ENCODE peak calls at places on chromosome 22, in eight cellular contexts. X is HL-60, U is thyroid gland, K is heart left ventricle, W is foreskin fibroblast, J is uterus, P is endodermal cell, S is AG04450. G is an unnamed sample.
A peak's percentile ranks its signal among the peaks of the same experiment; 100 is the strongest.

GRCh38 chr22:38028344-38029130 is 28.7 kb upstream of the PICK1 start:
- DNase-seq in X (no peak), U (peak; percentile 90), K (no peak), W (no peak), J (no peak), P (peak; percentile 34), S (no peak), G (no peak)

GRCh38 chr22:21990449-21991308 is 8.1 kb upstream of the TOP3B start:
- DNase-seq in X (no peak), U (no peak), K (no peak), W (no peak), J (no peak), P (no peak), S (no peak), G (no peak)

GRCh38 chr22:39359659-39360195 is 9.9 kb downstream of the SYNGR1 start:
- DNase-seq in X (no peak), U (no peak), K (no peak), W (no peak), J (no peak), P (peak; percentile 58), S (no peak), G (no peak)

GRCh38 chr22:43921361-43921760 is 2.2 kb upstream of the PNPLA3 start:
- DNase-seq in X (no peak), U (no peak), K (no peak), W (peak; percentile 79), J (no peak), P (no peak), S (no peak), G (peak; percentile 32)

GRCh38 chr22:38452373-38453064 is 2.5 kb downstream of the KCNJ4 start:
- DNase-seq in X (no peak), U (peak; percentile 35), K (peak; percentile 83), W (peak; percentile 14), J (peak; percentile 47), P (peak; percentile 57), S (no peak), G (no peak)

GRCh38 chr22:27507935-27508504 is 293.5 kb downstream of the MN1 start:
- DNase-seq in X (no peak), U (no peak), K (no peak), W (no peak), J (no peak), P (no peak), S (no peak), G (no peak)

GRCh38 chr22:36746571-36746970 is 29.3 kb downstream of the IFT27 start:
- DNase-seq in X (no peak), U (no peak), K (no peak), W (no peak), J (no peak), P (peak; percentile 20), S (no peak), G (no peak)

GRCh38 chr22:49007013-49007653 is 820.5 kb downstream of the BRD1 start:
- DNase-seq in X (no peak), U (no peak), K (no peak), W (no peak), J (no peak), P (no peak), S (no peak), G (no peak)

GRCh38 chr22:45444168-45444567 is 30.7 kb downstream of the RIBC2 start:
- DNase-seq in X (no peak), U (no peak), K (no peak), W (no peak), J (no peak), P (peak; percentile 59), S (no peak), G (no peak)

GRCh38 chr22:30038219-30038618 is 42.0 kb upstream of the HORMAD2 start:
- DNase-seq in X (no peak), U (peak; percentile 49), K (no peak), W (peak; percentile 55), J (no peak), P (no peak), S (no peak), G (peak; percentile 22)

GRCh38 chr22:28116261-28116673 is 197.2 kb upstream of the PITPNB start:
- DNase-seq in X (no peak), U (no peak), K (peak; percentile 59), W (peak; percentile 89), J (peak; percentile 81), P (peak; percentile 63), S (peak; percentile 75), G (peak; percentile 35)

GRCh38 chr22:40605676-40606250 is 30.8 kb downstream of the MRTFA start:
- DNase-seq in X (no peak), U (no peak), K (no peak), W (no peak), J (no peak), P (no peak), S (no peak), G (no peak)

GRCh38 chr22:38674888-38675287 is 6.9 kb upstream of the TOMM22 start:
- DNase-seq in X (no peak), U (peak; percentile 2), K (no peak), W (no peak), J (no peak), P (no peak), S (no peak), G (no peak)

GRCh38 chr22:35648066-35649025 is at the start of gene APOL6:
- DNase-seq in X (peak; percentile 54), U (peak; percentile 40), K (no peak), W (peak; percentile 50), J (no peak), P (no peak), S (no peak), G (no peak)
- H3K4me3 ChIP-seq in X (peak within 1 kb of the TSS; percentile 51), U (peak within 1 kb of the TSS; percentile 95), K (peak within 1 kb of the TSS; percentile 89), W (peak within 1 kb of the TSS; percentile 67), J (peak within 1 kb of the TSS; percentile 69), P (no peak within 1 kb of the TSS), S (peak within 1 kb of the TSS; percentile 72), G (peak within 1 kb of the TSS; percentile 43)

DNA sequence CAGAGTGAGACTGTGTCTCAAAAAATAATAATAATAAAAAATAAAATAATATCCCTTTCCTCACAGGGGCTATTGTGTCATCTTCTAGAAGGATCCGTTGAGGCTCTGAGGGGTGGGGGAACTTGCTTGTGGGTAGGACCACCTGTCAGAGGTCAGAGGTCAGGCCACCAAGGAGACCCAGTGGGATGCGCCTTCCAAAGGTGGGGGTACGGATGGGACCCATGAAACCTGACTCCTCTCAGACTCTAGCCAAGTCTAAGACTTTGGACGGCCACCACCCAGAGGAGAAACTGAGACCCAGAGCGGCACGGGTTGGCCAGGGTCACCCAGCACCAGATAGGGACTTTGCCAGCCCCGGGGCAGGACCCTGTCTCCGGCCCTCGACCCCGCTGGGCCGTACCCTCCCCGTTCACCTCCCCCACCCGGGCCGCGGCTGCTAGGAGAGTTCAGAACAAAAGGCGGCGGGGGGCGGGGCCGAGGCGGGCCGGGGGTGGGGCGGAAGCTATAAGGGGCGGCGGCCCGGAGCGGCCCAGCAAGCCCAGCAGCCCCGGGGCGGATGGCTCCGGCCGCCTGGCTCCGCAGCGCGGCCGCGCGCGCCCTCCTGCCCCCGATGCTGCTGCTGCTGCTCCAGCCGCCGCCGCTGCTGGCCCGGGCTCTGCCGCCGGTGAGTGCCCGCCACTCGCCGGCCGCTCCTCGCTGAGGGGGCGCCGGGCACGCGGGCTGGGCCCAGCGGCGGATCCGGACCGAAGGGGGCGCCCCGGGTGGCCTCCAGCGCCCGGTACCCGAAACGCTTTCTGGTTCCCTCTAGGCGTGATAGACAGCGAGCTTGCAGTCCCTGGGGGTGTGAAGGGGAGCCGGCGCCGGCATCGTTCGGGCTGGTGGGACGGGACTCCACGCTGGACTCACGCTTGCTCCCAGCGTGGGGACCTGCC is at the start of gene MMP11:
- DNase-seq in X (no peak), U (peak; percentile 58), K (peak; percentile 79), W (no peak), J (peak; percentile 63), P (peak; percentile 91), S (no peak), G (no peak)
- TF ChIP-seq CTCF in X (no peak), U (no peak), K (peak; percentile 16), W (no peak), J (no peak), P (peak; percentile 28), S (peak; percentile 5), G (no peak)

GRCh38 chr22:50327711-50328019 is 853 bp upstream of the DENND6B start:
- DNase-seq in X (no peak), U (no peak), K (no peak), W (no peak), J (no peak), P (no peak), S (no peak), G (no peak)

GRCh38 chr22:50323900-50324299 is 2.9 kb downstream of the DENND6B start:
- DNase-seq in X (no peak), U (no peak), K (peak; percentile 16), W (no peak), J (no peak), P (no peak), S (no peak), G (no peak)

GRCh38 chr22:50326959-50327710 is at the start of gene DENND6B:
- DNase-seq in X (peak; percentile 59), U (peak; percentile 79), K (peak; percentile 88), W (peak; percentile 77), J (peak; percentile 83), P (peak; percentile 89), S (peak; percentile 33), G (no peak)

GRCh38 chr22:50326225-50326958 is 420 bp downstream of the DENND6B start:
- DNase-seq in X (no peak), U (no peak), K (peak; percentile 16), W (no peak), J (no peak), P (peak; percentile 58), S (no peak), G (no peak)

GRCh38 chr22:50325444-50326224 is 1.2 kb downstream of the DENND6B start:
- DNase-seq in X (no peak), U (no peak), K (peak; percentile 17), W (no peak), J (no peak), P (no peak), S (no peak), G (no peak)
- H3K4me3 ChIP-seq in X (no peak overlapping the region), U (no peak overlapping the region), K (peak overlapping the region; percentile 95), W (peak overlapping the region; percentile 71), J (no peak overlapping the region), P (peak overlapping the region; percentile 82), S (peak overlapping the region; percentile 62), G (peak overlapping the region; percentile 61)

GRCh38 chr22:25131198-25131887 is 68.3 kb upstream of the CRYBB3 start:
- DNase-seq in X (no peak), U (no peak), K (no peak), W (no peak), J (no peak), P (no peak), S (no peak), G (no peak)
- TF ChIP-seq CTCF in X (no peak), U (no peak), K (no peak), W (no peak), J (no peak), P (no peak), S (no peak), G (no peak)

GRCh38 chr22:42154293-42154692 is 23.7 kb upstream of the CYP2D6 start:
- DNase-seq in X (no peak), U (no peak), K (no peak), W (no peak), J (no peak), P (no peak), S (no peak), G (no peak)

GRCh38 chr22:42156597-42156996 is 26.0 kb upstream of the CYP2D6 start:
- DNase-seq in X (no peak), U (no peak), K (no peak), W (no peak), J (no peak), P (no peak), S (no peak), G (no peak)

GRCh38 chr22:42152661-42153270 is 22.2 kb upstream of the CYP2D6 start:
- DNase-seq in X (no peak), U (no peak), K (no peak), W (no peak), J (no peak), P (no peak), S (no peak), G (no peak)

GRCh38 chr22:42156121-42156520 is 25.5 kb upstream of the CYP2D6 start:
- DNase-seq in X (no peak), U (no peak), K (no peak), W (no peak), J (no peak), P (no peak), S (no peak), G (no peak)

GRCh38 chr22:42154731-42155543 is 24.3 kb upstream of the CYP2D6 start:
- DNase-seq in X (no peak), U (no peak), K (no peak), W (no peak), J (no peak), P (no peak), S (no peak), G (no peak)
- H3K4me3 ChIP-seq in X (no peak overlapping the region), U (no peak overlapping the region), K (no peak overlapping the region), W (no peak overlapping the region), J (no peak overlapping the region), P (no peak overlapping the region), S (no peak overlapping the region), G (no peak overlapping the region)